ENCODE peak calls at places on chromosomes 1 and 21, in nine cellular contexts. Y, R, E, W, F, N, G, J and Q are unnamed samples.

GRCh38 chr1:46072975-46073374 is 59.5 kb downstream of the PIK3R3 start:
- DNase-seq in W (no peak), N (no peak), R (no peak), E (peak), G (no peak), Y (peak), J (no peak), F (peak), Q (peak)

GRCh38 chr1:244002721-244003120 is 48.4 kb upstream of the ZBTB18 start:
- DNase-seq in G (no peak), N (peak), W (no peak), J (no peak), R (no peak), Y (no peak), F (no peak), E (no peak), Q (no peak)

GRCh38 chr1:227325195-227325594 is 6.9 kb upstream of the CDC42BPA start:
- DNase-seq in G (no peak), N (no peak), W (no peak), E (no peak), J (no peak), R (no peak), Y (no peak), F (no peak), Q (no peak)

GRCh38 chr21:33265664-33266049 is 510 bp upstream of the IL10RB start:
- DNase-seq in N (peak), J (no peak), Y (peak), F (peak), R (no peak), W (peak), E (no peak), G (no peak), Q (peak)

GRCh38 chr21:38037416-38037815 is 121.2 kb upstream of the KCNJ6 start:
- DNase-seq in R (no peak), E (peak), Y (peak), N (no peak), F (peak), G (no peak), W (no peak), J (no peak), Q (peak)

GRCh38 chr1:199778324-199778955 is 249.1 kb upstream of the NR5A2 start:
- DNase-seq in G (no peak), Y (peak), F (peak), N (no peak), R (no peak), W (no peak), E (peak), J (no peak), Q (no peak)

GRCh38 chr1:67060811-67061218 is 6.9 kb upstream of the SLC35D1 start:
- DNase-seq in E (peak), F (peak), R (no peak), W (no peak), J (no peak), Y (peak), N (no peak), G (no peak), Q (peak)

GRCh38 chr1:169110265-169110664 is 3.8 kb downstream of the ATP1B1 start:
- DNase-seq in R (no peak), W (no peak), N (no peak), J (no peak), F (no peak), E (no peak), Y (no peak), G (no peak), Q (no peak)

GRCh38 chr1:56301791-56302190 is 277.6 kb downstream of the PLPP3 start:
- DNase-seq in J (no peak), Y (peak), W (no peak), E (peak), R (no peak), G (no peak), N (no peak), F (peak), Q (peak)

GRCh38 chr21:37712204-37712934 is 203.9 kb downstream of the KCNJ6 start:
- DNase-seq in E (peak), W (peak), R (peak), G (peak), F (peak), Y (peak), J (no peak), N (no peak), Q (peak)

GRCh38 chr1:71046891-71047634 is 553 bp downstream of the PTGER3 start:
- DNase-seq in Y (no peak), R (peak), G (peak), F (no peak), W (no peak), N (peak), E (no peak), J (no peak), Q (peak)

GRCh38 chr1:31981976-31982375 is 31.7 kb upstream of the KHDRBS1 start:
- DNase-seq in E (no peak), R (no peak), G (no peak), Y (peak), F (no peak), W (no peak), N (peak), J (no peak), Q (no peak)

GRCh38 chr1:3998086-3998485 is 98.0 kb upstream of the C1orf174 start:
- DNase-seq in Y (no peak), G (no peak), W (no peak), N (no peak), R (no peak), F (no peak), J (no peak), E (no peak), Q (peak)

GRCh38 chr1:172272087-172272486 is 148.4 kb upstream of the C1orf105 start:
- DNase-seq in F (no peak), N (no peak), E (no peak), J (no peak), R (no peak), G (no peak), Y (no peak), W (no peak), Q (no peak)

GRCh38 chr21:34834852-34835501 is 166.2 kb downstream of the CLIC6 start:
- DNase-seq in R (no peak), F (no peak), Y (no peak), W (no peak), J (no peak), E (no peak), G (no peak), N (no peak), Q (no peak)

GRCh38 chr1:89200668-89201488 is 2.1 kb upstream of the GBP4 start:
- DNase-seq in W (peak), R (no peak), J (no peak), E (no peak), Y (no peak), N (peak), G (no peak), F (peak), Q (no peak)

GRCh38 chr1:79124756-79125155 is 118.2 kb upstream of the ADGRL4 start:
- DNase-seq in Y (peak), F (peak), J (no peak), E (peak), G (no peak), W (no peak), N (no peak), R (no peak), Q (peak)

GRCh38 chr1:93999806-94000205 is 90.6 kb upstream of the GCLM start:
- DNase-seq in G (no peak), J (no peak), E (no peak), R (no peak), Y (no peak), F (no peak), N (no peak), W (no peak), Q (no peak)

GRCh38 chr1:177517556-177517955 is 346.8 kb downstream of the BRINP2 start:
- DNase-seq in G (no peak), Y (peak), W (no peak), R (no peak), F (peak), J (no peak), N (no peak), E (peak), Q (peak)

GRCh38 chr1:112714313-112715263 is 544 bp downstream of the PPM1J start:
- DNase-seq in J (no peak), N (peak), G (peak), R (no peak), W (no peak), E (no peak), F (no peak), Y (peak), Q (no peak)

GRCh38 chr1:42736152-42736551 is 3.9 kb downstream of the CLDN19 start:
- DNase-seq in Y (peak), J (no peak), W (no peak), G (peak), R (no peak), E (no peak), F (peak), N (no peak), Q (peak)

GRCh38 chr1:11783556-11783955 is 21.6 kb downstream of the C1orf167 start:
- DNase-seq in G (no peak), N (no peak), F (no peak), W (no peak), E (no peak), J (no peak), R (no peak), Y (no peak), Q (no peak)

GRCh38 chr21:42781150-42781980 is 98.0 kb downstream of the WDR4 start:
- DNase-seq in W (no peak), N (peak), Y (peak), G (peak), E (no peak), R (no peak), J (no peak), F (no peak), Q (peak)

GRCh38 chr21:45539046-45539795 is 3.0 kb downstream of the SLC19A1 start:
- DNase-seq in G (peak), N (no peak), W (no peak), Y (no peak), F (no peak), R (no peak), E (no peak), J (no peak), Q (no peak)

GRCh38 chr1:182752077-182752826 is 37.3 kb upstream of the NPL start:
- DNase-seq in Y (no peak), F (no peak), R (no peak), G (peak), J (no peak), N (no peak), W (no peak), E (peak), Q (peak)

GRCh38 chr1:210438928-210439841 is 110.5 kb downstream of the HHAT start:
- DNase-seq in W (no peak), F (peak), J (no peak), R (no peak), E (peak), N (no peak), G (no peak), Y (peak), Q (peak)

GRCh38 chr1:41611068-41611931 is 126.8 kb upstream of the EDN2 start:
- DNase-seq in F (no peak), J (no peak), R (no peak), E (no peak), W (no peak), Y (no peak), N (no peak), G (no peak), Q (no peak)

GRCh38 chr1:19644422-19644760 is 280 bp downstream of the NBL1 start:
- DNase-seq in G (no peak), R (peak), J (no peak), E (no peak), W (no peak), F (no peak), N (no peak), Y (no peak), Q (no peak)

GRCh38 chr1:218397752-218398339 is 52.7 kb downstream of the TGFB2 start:
- DNase-seq in W (no peak), N (no peak), R (no peak), F (peak), J (no peak), Y (peak), E (peak), G (no peak), Q (peak)

GRCh38 chr1:5514519-5515183 is 477.6 kb downstream of the NPHP4 start:
- DNase-seq in G (peak), Y (peak), W (peak), E (peak), F (peak), J (peak), R (peak), N (peak), Q (peak)